ENCODE peak calls at places on chromosomes 16 and 17, in nine cellular contexts. M is colonic mucosa, J is thoracic aorta, W is left lung, T is HCT116, F is neural progenitor cell, Y is pancreas, S is esophagus squamous epithelium, A is heart left ventricle. O is an unnamed sample.

GRCh38 chr17:80970044-80970761 is 21.4 kb upstream of the CHMP6 start:
- DNase-seq in M (no peak), J (no peak), W (peak; percentile 71), T (no peak), F (peak; percentile 62), Y (peak; percentile 76), S (no peak), A (no peak), O (peak; percentile 70)

GRCh38 chr17:2190014-2190413 is 113.6 kb downstream of the SMG6 start:
- DNase-seq in M (no peak), J (no peak), W (no peak), T (no peak), F (no peak), Y (no peak), S (no peak), A (peak; percentile 40), O (no peak)

GRCh38 chr16:35744716-35745115 is 2285.3 kb downstream of the TP53TG3F start:
- DNase-seq in M (no peak), J (no peak), W (no peak), T (peak; percentile 34), F (no peak), Y (no peak), S (no peak), A (no peak), O (no peak)

GRCh38 chr17:80151333-80151732 is 4.4 kb upstream of the EIF4A3 start:
- DNase-seq in M (no peak), J (no peak), W (no peak), T (no peak), F (no peak), Y (no peak), S (no peak), A (no peak), O (no peak)

GRCh38 chr16:58501242-58502131 is 1.5 kb downstream of the NDRG4 start:
- DNase-seq in M (no peak), J (no peak), W (peak; percentile 80), T (no peak), F (peak; percentile 87), Y (peak; percentile 89), S (no peak), A (no peak), O (peak; percentile 59)

GRCh38 chr16:117381-118365 is 20.8 kb downstream of the NPRL3 start:
- DNase-seq in M (peak; percentile 90), J (no peak), W (peak; percentile 83), T (peak; percentile 23), F (peak; percentile 80), Y (peak; percentile 91), S (no peak), A (peak; percentile 40), O (peak; percentile 81)

GRCh38 chr16:10501016-10501607 is 79.3 kb downstream of the EMP2 start:
- DNase-seq in M (no peak), J (no peak), W (no peak), T (no peak), F (no peak), Y (no peak), S (no peak), A (no peak), O (no peak)

GRCh38 chr16:4316732-4317461 is 1.0 kb downstream of the GLIS2 start:
- DNase-seq in M (peak; percentile 34), J (no peak), W (peak; percentile 92), T (no peak), F (no peak), Y (peak; percentile 94), S (no peak), A (no peak), O (no peak)

GRCh38 chr16:71645450-71645849 is 19.5 kb downstream of the MARVELD3 start:
- DNase-seq in M (no peak), J (no peak), W (no peak), T (no peak), F (peak; percentile 51), Y (no peak), S (no peak), A (no peak), O (no peak)
- TF ChIP-seq CTCF in M (peak; percentile 31), J (no peak), W (no peak), T (peak; percentile 68), F (peak; percentile 63), Y (peak; percentile 21), S (no peak), A (no peak), O (peak; percentile 68)

DNA sequence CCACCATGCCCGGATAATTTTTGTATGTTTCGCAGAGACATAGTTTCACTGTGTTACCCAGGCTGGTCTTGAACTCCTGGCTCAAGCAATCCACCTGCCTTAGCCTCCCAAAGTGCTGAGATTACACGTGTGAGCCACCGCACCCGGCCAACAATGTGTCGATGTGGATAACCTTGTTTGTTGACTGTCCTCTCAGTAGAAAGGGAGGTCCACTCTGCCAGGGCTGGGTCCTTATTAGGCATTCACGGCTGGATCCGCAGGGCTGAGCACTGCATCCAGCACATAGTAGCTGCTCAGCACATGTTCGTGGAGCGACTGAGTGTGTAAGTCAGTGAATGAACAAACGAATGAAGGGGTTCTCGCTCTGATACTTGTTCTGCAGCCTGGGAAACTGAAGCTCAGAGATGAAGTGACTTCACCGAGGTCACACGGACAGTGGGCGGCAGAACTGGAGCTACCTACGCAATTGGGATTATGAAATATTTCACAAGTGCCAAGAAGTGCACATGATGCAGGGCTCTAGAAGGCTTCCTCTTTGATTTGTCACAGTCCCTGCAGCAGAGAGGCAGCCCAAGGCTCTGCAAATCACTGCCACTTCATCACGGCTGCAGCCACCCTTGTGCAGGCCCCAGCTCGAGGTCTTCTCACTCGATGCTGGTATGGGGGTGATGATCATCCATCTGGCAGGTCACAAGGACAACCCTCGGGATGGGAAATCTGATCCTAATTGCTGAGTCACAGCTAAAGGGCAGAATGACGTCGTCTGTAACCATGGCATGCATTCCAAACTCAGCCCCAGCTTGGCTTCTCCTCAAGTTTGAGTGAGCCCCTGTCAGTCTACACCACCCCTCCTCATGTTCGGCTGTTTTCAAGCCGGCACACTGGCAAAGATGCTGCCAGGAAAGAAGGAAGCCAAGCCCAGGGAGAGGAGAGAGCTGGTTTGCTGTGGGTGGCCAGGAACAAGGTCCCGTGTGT is 28.0 kb upstream of the SNN start:
- DNase-seq in M (peak; percentile 58), J (peak; percentile 67), W (peak; percentile 86), T (peak; percentile 63), F (peak; percentile 45), Y (peak; percentile 70), S (no peak), A (peak; percentile 84), O (no peak)
- H3K27ac ChIP-seq in M (peak overlapping the region; percentile 56), J (peak overlapping the region; percentile 89), W (peak overlapping the region; percentile 92), T (peak overlapping the region; percentile 58), F (no peak overlapping the region), Y (peak overlapping the region; percentile 62), S (peak overlapping the region; percentile 91), A (peak overlapping the region; percentile 87), O (peak overlapping the region; percentile 69)

DNA sequence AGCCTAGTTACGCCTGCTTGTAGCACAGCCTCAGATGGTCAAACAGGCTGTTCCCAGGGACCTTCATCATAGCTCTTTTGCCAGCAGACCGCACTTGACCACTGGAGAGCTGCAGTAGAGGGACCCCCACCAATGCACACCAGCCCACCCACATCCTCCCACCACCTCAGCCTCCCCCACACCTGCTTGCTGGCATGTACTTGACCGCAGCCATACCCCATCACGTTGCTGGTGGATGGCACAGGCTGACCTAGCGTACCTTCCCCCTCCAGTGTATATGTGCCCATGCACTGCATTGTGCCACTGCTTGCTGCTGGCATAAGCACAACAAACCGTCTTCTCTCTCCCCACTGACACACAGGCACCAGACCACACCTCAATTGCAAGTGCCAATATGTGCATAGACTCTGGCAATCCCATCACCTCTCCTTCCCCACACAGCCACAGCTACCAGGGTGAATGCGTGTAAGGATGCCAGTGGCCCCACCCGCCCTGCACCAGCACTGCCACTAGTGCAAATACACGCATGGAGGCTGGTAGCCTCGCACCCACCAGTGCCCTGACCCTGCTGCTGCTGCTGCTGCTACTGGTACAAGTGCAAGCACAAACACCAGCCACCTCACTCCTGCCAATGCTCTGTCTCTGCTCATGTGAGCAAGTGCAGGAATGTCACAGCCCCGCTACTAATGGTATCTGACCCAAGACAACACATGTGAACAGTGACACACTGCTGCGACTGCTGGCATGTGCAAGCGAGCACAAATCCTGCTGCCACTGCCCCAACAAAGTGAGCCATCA is 1377.6 kb downstream of the CDH11 start:
- DNase-seq in M (no peak), J (no peak), W (peak; percentile 60), T (no peak), F (no peak), Y (peak; percentile 57), S (no peak), A (peak; percentile 7), O (no peak)
- TF ChIP-seq CTCF in M (no peak), J (no peak), W (no peak), T (no peak), F (no peak), Y (no peak), S (no peak), A (no peak), O (no peak)

GRCh38 chr17:31533546-31534155 is 142.2 kb downstream of the RAB11FIP4 start:
- DNase-seq in M (no peak), J (no peak), W (no peak), T (peak; percentile 38), F (peak; percentile 66), Y (no peak), S (no peak), A (no peak), O (no peak)
- H3K27ac ChIP-seq in M (no peak overlapping the region), J (no peak overlapping the region), W (no peak overlapping the region), T (peak overlapping the region; percentile 22), F (no peak overlapping the region), Y (no peak overlapping the region), S (peak overlapping the region; percentile 14), A (no peak overlapping the region), O (no peak overlapping the region)

DNA sequence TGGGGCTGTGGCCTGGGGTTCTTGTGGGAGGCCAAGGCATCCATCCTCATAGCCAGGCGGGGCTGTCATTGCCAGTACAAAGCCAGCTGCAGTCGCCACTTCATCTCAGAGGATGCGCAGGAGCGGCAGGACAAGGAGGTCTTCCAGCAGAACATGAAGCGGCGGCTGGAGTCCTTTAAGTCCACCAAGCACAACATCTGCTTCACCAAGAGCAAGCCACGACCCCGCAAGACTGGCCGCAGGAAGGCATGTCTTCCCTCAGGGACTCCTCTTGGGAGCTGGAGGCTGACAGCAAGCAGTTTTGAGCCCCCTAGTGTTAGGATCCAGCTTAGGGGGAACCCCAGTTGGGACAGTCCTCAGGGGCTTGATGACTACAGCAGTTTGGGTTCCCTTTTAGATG is 15.1 kb upstream of the PLEKHG4 start:
- DNase-seq in M (no peak), J (no peak), W (no peak), T (no peak), F (peak; percentile 38), Y (no peak), S (no peak), A (no peak), O (peak; percentile 30)
- TF ChIP-seq CTCF in M (no peak), J (no peak), W (no peak), T (no peak), F (peak; percentile 35), Y (no peak), S (no peak), A (no peak), O (no peak)

GRCh38 chr17:49964539-49965521 is 4.2 kb upstream of the DLX4 start:
- DNase-seq in M (no peak), J (no peak), W (peak; percentile 44), T (no peak), F (peak; percentile 71), Y (no peak), S (no peak), A (no peak), O (no peak)
- H3K27ac ChIP-seq in M (no peak overlapping the region), J (no peak overlapping the region), W (no peak overlapping the region), T (no peak overlapping the region), F (no peak overlapping the region), Y (no peak overlapping the region), S (no peak overlapping the region), A (no peak overlapping the region), O (no peak overlapping the region)

DNA sequence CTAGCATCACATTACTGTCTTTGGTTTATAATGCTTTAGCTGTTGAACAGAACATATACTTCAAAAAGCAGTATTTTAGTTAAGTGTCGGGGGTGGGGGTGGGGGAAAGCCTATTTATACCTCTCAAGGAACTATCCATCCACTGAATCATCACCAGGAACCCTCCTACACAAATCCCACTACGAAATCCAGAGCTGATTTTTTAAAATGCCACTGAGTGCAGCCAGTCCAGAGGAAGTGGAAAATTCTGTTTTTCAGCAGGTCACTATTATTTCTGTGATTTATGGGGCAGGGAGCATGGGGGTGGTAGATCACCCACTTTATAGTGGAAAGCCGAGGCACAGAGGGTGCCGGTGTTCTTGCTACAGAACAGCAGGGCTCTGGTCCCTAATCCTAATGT is 284.1 kb downstream of the SOX9 start:
- DNase-seq in M (no peak), J (no peak), W (no peak), T (no peak), F (no peak), Y (no peak), S (no peak), A (no peak), O (no peak)
- TF ChIP-seq CTCF in M (no peak), J (no peak), W (no peak), T (no peak), F (no peak), Y (no peak), S (no peak), A (no peak), O (no peak)

O was measured in Peyer's patch.